ENCODE peak calls at places on chromosomes 4 and X, in seven cellular contexts. One of them, this sample, is unnamed.

GRCh38 chrX:13109811-13110210 is 65.4 kb upstream of the FAM9C start:
- ATAC-seq in stimulated activated memory B cell treated with anti-CD40 and anti-IgM and Interleukin-4, amounts not matched to agents 10 μg/mL and 1 μg/mL and 100 μg/mL, for 72 hours: no peak
- ATAC-seq in CD4-positive, alpha-beta T cell: no peak
- ATAC-seq in stimulated activated effector memory CD8-positive, alpha-beta T cell treated with anti-CD3 and anti-CD28 coated beads, Interleukin-12 subunit alpha, Interleukin-12 subunit beta, amount 100 ng/mL, for 72 hours: no peak
- ATAC-seq in naive B cell: no peak
- ATAC-seq in CD4-positive, CD25-positive, alpha-beta regulatory T cell: no peak
- ATAC-seq in psoas muscle: no peak
- ATAC-seq in this sample: no peak

GRCh38 chr4:105780176-105780575 is 71.6 kb downstream of the GSTCD start:
- ATAC-seq in stimulated activated memory B cell treated with anti-CD40 and anti-IgM and Interleukin-4, amounts not matched to agents 10 μg/mL and 1 μg/mL and 100 μg/mL, for 72 hours: no peak
- ATAC-seq in CD4-positive, alpha-beta T cell: no peak
- ATAC-seq in stimulated activated effector memory CD8-positive, alpha-beta T cell treated with anti-CD3 and anti-CD28 coated beads, Interleukin-12 subunit alpha, Interleukin-12 subunit beta, amount 100 ng/mL, for 72 hours: no peak
- ATAC-seq in naive B cell: no peak
- ATAC-seq in CD4-positive, CD25-positive, alpha-beta regulatory T cell: no peak
- ATAC-seq in psoas muscle: no peak
- ATAC-seq in this sample: no peak

GRCh38 chr4:146675171-146675570 is 36.5 kb downstream of the POU4F2 start:
- ATAC-seq in stimulated activated memory B cell treated with anti-CD40 and anti-IgM and Interleukin-4, amounts not matched to agents 10 μg/mL and 1 μg/mL and 100 μg/mL, for 72 hours: no peak
- ATAC-seq in CD4-positive, alpha-beta T cell: no peak
- ATAC-seq in stimulated activated effector memory CD8-positive, alpha-beta T cell treated with anti-CD3 and anti-CD28 coated beads, Interleukin-12 subunit alpha, Interleukin-12 subunit beta, amount 100 ng/mL, for 72 hours: no peak
- ATAC-seq in naive B cell: no peak
- ATAC-seq in CD4-positive, CD25-positive, alpha-beta regulatory T cell: no peak
- ATAC-seq in psoas muscle: no peak
- ATAC-seq in this sample: no peak

GRCh38 chr4:11426716-11427115 is 2.0 kb downstream of the HS3ST1 start:
- ATAC-seq in stimulated activated memory B cell treated with anti-CD40 and anti-IgM and Interleukin-4, amounts not matched to agents 10 μg/mL and 1 μg/mL and 100 μg/mL, for 72 hours: no peak
- ATAC-seq in CD4-positive, alpha-beta T cell: no peak
- ATAC-seq in stimulated activated effector memory CD8-positive, alpha-beta T cell treated with anti-CD3 and anti-CD28 coated beads, Interleukin-12 subunit alpha, Interleukin-12 subunit beta, amount 100 ng/mL, for 72 hours: no peak
- ATAC-seq in naive B cell: no peak
- ATAC-seq in CD4-positive, CD25-positive, alpha-beta regulatory T cell: no peak
- ATAC-seq in psoas muscle: no peak
- ATAC-seq in this sample: no peak

GRCh38 chr4:129641179-129641578 is 545.2 kb downstream of the C4orf33 start:
- ATAC-seq in stimulated activated memory B cell treated with anti-CD40 and anti-IgM and Interleukin-4, amounts not matched to agents 10 μg/mL and 1 μg/mL and 100 μg/mL, for 72 hours: no peak
- ATAC-seq in CD4-positive, alpha-beta T cell: no peak
- ATAC-seq in stimulated activated effector memory CD8-positive, alpha-beta T cell treated with anti-CD3 and anti-CD28 coated beads, Interleukin-12 subunit alpha, Interleukin-12 subunit beta, amount 100 ng/mL, for 72 hours: no peak
- ATAC-seq in naive B cell: no peak
- ATAC-seq in CD4-positive, CD25-positive, alpha-beta regulatory T cell: no peak
- ATAC-seq in psoas muscle: no peak
- ATAC-seq in this sample: no peak

GRCh38 chrX:147875866-147876596 is 35.7 kb upstream of the FMR1 start:
- ATAC-seq in stimulated activated memory B cell treated with anti-CD40 and anti-IgM and Interleukin-4, amounts not matched to agents 10 μg/mL and 1 μg/mL and 100 μg/mL, for 72 hours: no peak
- ATAC-seq in CD4-positive, alpha-beta T cell: no peak
- ATAC-seq in stimulated activated effector memory CD8-positive, alpha-beta T cell treated with anti-CD3 and anti-CD28 coated beads, Interleukin-12 subunit alpha, Interleukin-12 subunit beta, amount 100 ng/mL, for 72 hours: no peak
- ATAC-seq in naive B cell: no peak
- ATAC-seq in CD4-positive, CD25-positive, alpha-beta regulatory T cell: no peak
- ATAC-seq in psoas muscle: no peak
- ATAC-seq in this sample: no peak

GRCh38 chrX:65600106-65600505 is 65.5 kb upstream of the LAS1L start:
- ATAC-seq in stimulated activated memory B cell treated with anti-CD40 and anti-IgM and Interleukin-4, amounts not matched to agents 10 μg/mL and 1 μg/mL and 100 μg/mL, for 72 hours: no peak
- ATAC-seq in CD4-positive, alpha-beta T cell: no peak
- ATAC-seq in stimulated activated effector memory CD8-positive, alpha-beta T cell treated with anti-CD3 and anti-CD28 coated beads, Interleukin-12 subunit alpha, Interleukin-12 subunit beta, amount 100 ng/mL, for 72 hours: no peak
- ATAC-seq in naive B cell: no peak
- ATAC-seq in CD4-positive, CD25-positive, alpha-beta regulatory T cell: no peak
- ATAC-seq in psoas muscle: no peak
- ATAC-seq in this sample: no peak

GRCh38 chr4:56627375-56627774 is 53.7 kb downstream of the HOPX start:
- ATAC-seq in stimulated activated memory B cell treated with anti-CD40 and anti-IgM and Interleukin-4, amounts not matched to agents 10 μg/mL and 1 μg/mL and 100 μg/mL, for 72 hours: no peak
- ATAC-seq in CD4-positive, alpha-beta T cell: no peak
- ATAC-seq in stimulated activated effector memory CD8-positive, alpha-beta T cell treated with anti-CD3 and anti-CD28 coated beads, Interleukin-12 subunit alpha, Interleukin-12 subunit beta, amount 100 ng/mL, for 72 hours: peak; percentile 70
- ATAC-seq in naive B cell: no peak
- ATAC-seq in CD4-positive, CD25-positive, alpha-beta regulatory T cell: no peak
- ATAC-seq in psoas muscle: no peak
- ATAC-seq in this sample: no peak

GRCh38 chrX:37926700-37927099 is 79.3 kb upstream of the DYNLT3 start:
- ATAC-seq in stimulated activated memory B cell treated with anti-CD40 and anti-IgM and Interleukin-4, amounts not matched to agents 10 μg/mL and 1 μg/mL and 100 μg/mL, for 72 hours: no peak
- ATAC-seq in CD4-positive, alpha-beta T cell: no peak
- ATAC-seq in stimulated activated effector memory CD8-positive, alpha-beta T cell treated with anti-CD3 and anti-CD28 coated beads, Interleukin-12 subunit alpha, Interleukin-12 subunit beta, amount 100 ng/mL, for 72 hours: peak; percentile 65
- ATAC-seq in naive B cell: no peak
- ATAC-seq in CD4-positive, CD25-positive, alpha-beta regulatory T cell: no peak
- ATAC-seq in psoas muscle: no peak
- ATAC-seq in this sample: peak; percentile 50

GRCh38 chr4:183262776-183263100 is 57.3 kb downstream of the CLDN22 start:
- ATAC-seq in stimulated activated memory B cell treated with anti-CD40 and anti-IgM and Interleukin-4, amounts not matched to agents 10 μg/mL and 1 μg/mL and 100 μg/mL, for 72 hours: no peak
- ATAC-seq in CD4-positive, alpha-beta T cell: no peak
- ATAC-seq in stimulated activated effector memory CD8-positive, alpha-beta T cell treated with anti-CD3 and anti-CD28 coated beads, Interleukin-12 subunit alpha, Interleukin-12 subunit beta, amount 100 ng/mL, for 72 hours: no peak
- ATAC-seq in naive B cell: no peak
- ATAC-seq in CD4-positive, CD25-positive, alpha-beta regulatory T cell: no peak
- ATAC-seq in psoas muscle: no peak
- ATAC-seq in this sample: no peak

GRCh38 chr4:58602022-58602421 is 1491.8 kb upstream of the IGFBP7 start:
- ATAC-seq in stimulated activated memory B cell treated with anti-CD40 and anti-IgM and Interleukin-4, amounts not matched to agents 10 μg/mL and 1 μg/mL and 100 μg/mL, for 72 hours: no peak
- ATAC-seq in CD4-positive, alpha-beta T cell: no peak
- ATAC-seq in stimulated activated effector memory CD8-positive, alpha-beta T cell treated with anti-CD3 and anti-CD28 coated beads, Interleukin-12 subunit alpha, Interleukin-12 subunit beta, amount 100 ng/mL, for 72 hours: no peak
- ATAC-seq in naive B cell: no peak
- ATAC-seq in CD4-positive, CD25-positive, alpha-beta regulatory T cell: no peak
- ATAC-seq in psoas muscle: no peak
- ATAC-seq in this sample: no peak

GRCh38 chr4:26217961-26218676 is 102.7 kb upstream of the RBPJ start:
- ATAC-seq in stimulated activated memory B cell treated with anti-CD40 and anti-IgM and Interleukin-4, amounts not matched to agents 10 μg/mL and 1 μg/mL and 100 μg/mL, for 72 hours: peak; percentile 86
- ATAC-seq in CD4-positive, alpha-beta T cell: no peak
- ATAC-seq in stimulated activated effector memory CD8-positive, alpha-beta T cell treated with anti-CD3 and anti-CD28 coated beads, Interleukin-12 subunit alpha, Interleukin-12 subunit beta, amount 100 ng/mL, for 72 hours: no peak
- ATAC-seq in naive B cell: peak; percentile 86
- ATAC-seq in CD4-positive, CD25-positive, alpha-beta regulatory T cell: peak; percentile 25
- ATAC-seq in psoas muscle: peak; percentile 62
- ATAC-seq in this sample: no peak

GRCh38 chr4:56649445-56650258 is 31.4 kb downstream of the HOPX start:
- ATAC-seq in stimulated activated memory B cell treated with anti-CD40 and anti-IgM and Interleukin-4, amounts not matched to agents 10 μg/mL and 1 μg/mL and 100 μg/mL, for 72 hours: peak; percentile 35
- ATAC-seq in CD4-positive, alpha-beta T cell: no peak
- ATAC-seq in stimulated activated effector memory CD8-positive, alpha-beta T cell treated with anti-CD3 and anti-CD28 coated beads, Interleukin-12 subunit alpha, Interleukin-12 subunit beta, amount 100 ng/mL, for 72 hours: peak; percentile 63
- ATAC-seq in naive B cell: peak; percentile 88
- ATAC-seq in CD4-positive, CD25-positive, alpha-beta regulatory T cell: no peak
- ATAC-seq in psoas muscle: no peak
- ATAC-seq in this sample: peak; percentile 23

GRCh38 chr4:82753238-82753637 is 45.4 kb downstream of the SCD5 start:
- ATAC-seq in stimulated activated memory B cell treated with anti-CD40 and anti-IgM and Interleukin-4, amounts not matched to agents 10 μg/mL and 1 μg/mL and 100 μg/mL, for 72 hours: no peak
- ATAC-seq in CD4-positive, alpha-beta T cell: no peak
- ATAC-seq in stimulated activated effector memory CD8-positive, alpha-beta T cell treated with anti-CD3 and anti-CD28 coated beads, Interleukin-12 subunit alpha, Interleukin-12 subunit beta, amount 100 ng/mL, for 72 hours: no peak
- ATAC-seq in naive B cell: no peak
- ATAC-seq in CD4-positive, CD25-positive, alpha-beta regulatory T cell: no peak
- ATAC-seq in psoas muscle: no peak
- ATAC-seq in this sample: no peak

GRCh38 chrX:108304210-108304609 is 134.0 kb downstream of the COL4A6 start:
- ATAC-seq in stimulated activated memory B cell treated with anti-CD40 and anti-IgM and Interleukin-4, amounts not matched to agents 10 μg/mL and 1 μg/mL and 100 μg/mL, for 72 hours: no peak
- ATAC-seq in CD4-positive, alpha-beta T cell: no peak
- ATAC-seq in stimulated activated effector memory CD8-positive, alpha-beta T cell treated with anti-CD3 and anti-CD28 coated beads, Interleukin-12 subunit alpha, Interleukin-12 subunit beta, amount 100 ng/mL, for 72 hours: no peak
- ATAC-seq in naive B cell: no peak
- ATAC-seq in CD4-positive, CD25-positive, alpha-beta regulatory T cell: no peak
- ATAC-seq in psoas muscle: no peak
- ATAC-seq in this sample: no peak

GRCh38 chr4:80921441-80921840 is 109.1 kb upstream of the BMP3 start:
- ATAC-seq in stimulated activated memory B cell treated with anti-CD40 and anti-IgM and Interleukin-4, amounts not matched to agents 10 μg/mL and 1 μg/mL and 100 μg/mL, for 72 hours: no peak
- ATAC-seq in CD4-positive, alpha-beta T cell: no peak
- ATAC-seq in stimulated activated effector memory CD8-positive, alpha-beta T cell treated with anti-CD3 and anti-CD28 coated beads, Interleukin-12 subunit alpha, Interleukin-12 subunit beta, amount 100 ng/mL, for 72 hours: no peak
- ATAC-seq in naive B cell: no peak
- ATAC-seq in CD4-positive, CD25-positive, alpha-beta regulatory T cell: no peak
- ATAC-seq in psoas muscle: no peak
- ATAC-seq in this sample: no peak

GRCh38 chr4:94650690-94651089 is 107.1 kb upstream of the BMPR1B start:
- ATAC-seq in stimulated activated memory B cell treated with anti-CD40 and anti-IgM and Interleukin-4, amounts not matched to agents 10 μg/mL and 1 μg/mL and 100 μg/mL, for 72 hours: no peak
- ATAC-seq in CD4-positive, alpha-beta T cell: no peak
- ATAC-seq in stimulated activated effector memory CD8-positive, alpha-beta T cell treated with anti-CD3 and anti-CD28 coated beads, Interleukin-12 subunit alpha, Interleukin-12 subunit beta, amount 100 ng/mL, for 72 hours: no peak
- ATAC-seq in naive B cell: no peak
- ATAC-seq in CD4-positive, CD25-positive, alpha-beta regulatory T cell: no peak
- ATAC-seq in psoas muscle: no peak
- ATAC-seq in this sample: no peak

GRCh38 chr4:125321709-125322362 is 7.1 kb downstream of the FAT4 start:
- ATAC-seq in stimulated activated memory B cell treated with anti-CD40 and anti-IgM and Interleukin-4, amounts not matched to agents 10 μg/mL and 1 μg/mL and 100 μg/mL, for 72 hours: no peak
- ATAC-seq in CD4-positive, alpha-beta T cell: no peak
- ATAC-seq in stimulated activated effector memory CD8-positive, alpha-beta T cell treated with anti-CD3 and anti-CD28 coated beads, Interleukin-12 subunit alpha, Interleukin-12 subunit beta, amount 100 ng/mL, for 72 hours: no peak
- ATAC-seq in naive B cell: no peak
- ATAC-seq in CD4-positive, CD25-positive, alpha-beta regulatory T cell: no peak
- ATAC-seq in psoas muscle: peak; percentile 91
- ATAC-seq in this sample: no peak

GRCh38 chr4:17865866-17866363 is 55.1 kb downstream of the NCAPG start:
- ATAC-seq in stimulated activated memory B cell treated with anti-CD40 and anti-IgM and Interleukin-4, amounts not matched to agents 10 μg/mL and 1 μg/mL and 100 μg/mL, for 72 hours: no peak
- ATAC-seq in CD4-positive, alpha-beta T cell: no peak
- ATAC-seq in stimulated activated effector memory CD8-positive, alpha-beta T cell treated with anti-CD3 and anti-CD28 coated beads, Interleukin-12 subunit alpha, Interleukin-12 subunit beta, amount 100 ng/mL, for 72 hours: no peak
- ATAC-seq in naive B cell: no peak
- ATAC-seq in CD4-positive, CD25-positive, alpha-beta regulatory T cell: no peak
- ATAC-seq in psoas muscle: no peak
- ATAC-seq in this sample: no peak

GRCh38 chr4:64539234-64539849 is 130.1 kb upstream of the TECRL start:
- ATAC-seq in stimulated activated memory B cell treated with anti-CD40 and anti-IgM and Interleukin-4, amounts not matched to agents 10 μg/mL and 1 μg/mL and 100 μg/mL, for 72 hours: no peak
- ATAC-seq in CD4-positive, alpha-beta T cell: no peak
- ATAC-seq in stimulated activated effector memory CD8-positive, alpha-beta T cell treated with anti-CD3 and anti-CD28 coated beads, Interleukin-12 subunit alpha, Interleukin-12 subunit beta, amount 100 ng/mL, for 72 hours: no peak
- ATAC-seq in naive B cell: no peak
- ATAC-seq in CD4-positive, CD25-positive, alpha-beta regulatory T cell: no peak
- ATAC-seq in psoas muscle: peak; percentile 89
- ATAC-seq in this sample: no peak

This sample was measured in activated T-helper 17 cell treated with anti-CD3 and anti-CD28 coated beads, Interleukin-2, amount 50 U/mL, for 72 hours.